ENCODE peak calls at places on chromosomes 7 and 10, in ten cellular contexts. O, G, T, H, Y, F, M, R, I and Q are unnamed samples.

GRCh38 chr10:132117146-132117545 is 51.4 kb downstream of the JAKMIP3 start:
- DNase-seq in O (no peak), G (no peak), T (no peak), H (no peak), Y (no peak), F (no peak), M (no peak), R (no peak), I (no peak), Q (no peak)

GRCh38 chr7:102874166-102874829 is 38.5 kb upstream of the LRRC17 start:
- DNase-seq in O (no peak), G (no peak), T (peak; percentile 22), H (peak; percentile 99), Y (no peak), F (no peak), M (peak; percentile 95), R (no peak), I (peak; percentile 83), Q (no peak)

GRCh38 chr10:83677795-83678194 is 461.5 kb upstream of the GHITM start:
- DNase-seq in O (no peak), G (no peak), T (no peak), H (no peak), Y (no peak), F (no peak), M (peak; percentile 18), R (no peak), I (no peak), Q (no peak)

GRCh38 chr7:44259547-44260457 is 59.0 kb downstream of the YKT6 start:
- DNase-seq in O (no peak), G (no peak), T (peak; percentile 25), H (peak; percentile 24), Y (no peak), F (peak; percentile 48), M (peak; percentile 85), R (no peak), I (peak; percentile 97), Q (no peak)

GRCh38 chr10:71250405-71250804 is 38.0 kb downstream of the UNC5B start:
- DNase-seq in O (no peak), G (no peak), T (no peak), H (no peak), Y (no peak), F (no peak), M (no peak), R (no peak), I (no peak), Q (no peak)

GRCh38 chr10:93837783-93838677 is 55.7 kb upstream of the SLC35G1 start:
- DNase-seq in O (no peak), G (no peak), T (no peak), H (no peak), Y (no peak), F (no peak), M (no peak), R (no peak), I (no peak), Q (no peak)

GRCh38 chr7:924541-925231 is 29.8 kb downstream of the ADAP1 start:
- DNase-seq in O (no peak), G (peak; percentile 9), T (peak; percentile 83), H (no peak), Y (peak; percentile 51), F (peak; percentile 31), M (no peak), R (no peak), I (peak; percentile 59), Q (no peak)

GRCh38 chr7:91240546-91240945 is 23.7 kb upstream of the FZD1 start:
- DNase-seq in O (no peak), G (no peak), T (no peak), H (no peak), Y (no peak), F (no peak), M (peak; percentile 35), R (no peak), I (peak; percentile 83), Q (no peak)

GRCh38 chr10:124741922-124742417 is 2.2 kb downstream of the FAM53B start:
- DNase-seq in O (no peak), G (peak; percentile 50), T (peak; percentile 48), H (no peak), Y (peak; percentile 56), F (no peak), M (no peak), R (no peak), I (no peak), Q (no peak)

GRCh38 chr7:101373812-101374612 is 11.3 kb downstream of the COL26A1 start:
- DNase-seq in O (no peak), G (peak; percentile 24), T (no peak), H (no peak), Y (no peak), F (peak; percentile 44), M (no peak), R (no peak), I (peak; percentile 23), Q (no peak)

GRCh38 chr7:86667732-86668131 is 24.0 kb downstream of the GRM3 start:
- DNase-seq in O (no peak), G (peak; percentile 22), T (no peak), H (no peak), Y (no peak), F (no peak), M (no peak), R (no peak), I (no peak), Q (no peak)

GRCh38 chr7:37698271-37698670 is 14.7 kb downstream of the GPR141 start:
- DNase-seq in O (no peak), G (no peak), T (no peak), H (no peak), Y (no peak), F (no peak), M (no peak), R (no peak), I (no peak), Q (no peak)

GRCh38 chr7:132298782-132299181 is 277.5 kb downstream of the PLXNA4 start:
- DNase-seq in O (no peak), G (no peak), T (no peak), H (peak; percentile 44), Y (no peak), F (no peak), M (peak; percentile 78), R (peak; percentile 11), I (peak; percentile 68), Q (peak; percentile 19)